ENCODE peak calls at places on chromosome 12, in five cellular contexts. One of them, this sample, is unnamed.

GRCh38 chr12:48000878-48001321 is 3.4 kb downstream of the COL2A1 start:
- DNase-seq in IMR-90: peak
- DNase-seq in GM12878: no peak
- DNase-seq in HepG2: no peak
- DNase-seq in K562: no peak
- DNase-seq in this sample: peak

GRCh38 chr12:110555509-110556406 is 27.4 kb downstream of the PPTC7 start:
- DNase-seq in IMR-90: peak
- DNase-seq in GM12878: no peak
- DNase-seq in HepG2: no peak
- DNase-seq in K562: no peak
- DNase-seq in this sample: no peak

GRCh38 chr12:7068240-7068993 is 7.9 kb downstream of the C1S start:
- DNase-seq in IMR-90: peak
- DNase-seq in GM12878: no peak
- DNase-seq in HepG2: no peak
- DNase-seq in K562: no peak
- DNase-seq in this sample: no peak

GRCh38 chr12:65649126-65649525 is 175.2 kb upstream of the HMGA2 start:
- DNase-seq in IMR-90: peak
- DNase-seq in GM12878: no peak
- DNase-seq in HepG2: no peak
- DNase-seq in K562: no peak
- DNase-seq in this sample: no peak

GRCh38 chr12:26471560-26471959 is 276.2 kb downstream of the SSPN start:
- DNase-seq in IMR-90: peak
- DNase-seq in GM12878: peak
- DNase-seq in HepG2: no peak
- DNase-seq in K562: no peak
- DNase-seq in this sample: no peak

GRCh38 chr12:1398673-1399072 is 195.7 kb downstream of the FBXL14 start:
- DNase-seq in IMR-90: peak
- DNase-seq in GM12878: no peak
- DNase-seq in HepG2: no peak
- DNase-seq in K562: no peak
- DNase-seq in this sample: no peak

GRCh38 chr12:76398106-76398505 is 49.9 kb upstream of the BBS10 start:
- DNase-seq in IMR-90: no peak
- DNase-seq in GM12878: no peak
- DNase-seq in HepG2: no peak
- DNase-seq in K562: no peak
- DNase-seq in this sample: no peak

GRCh38 chr12:70849265-70849960 is 71.1 kb downstream of the PTPRR start:
- DNase-seq in IMR-90: peak
- DNase-seq in GM12878: no peak
- DNase-seq in HepG2: peak
- DNase-seq in K562: no peak
- DNase-seq in this sample: peak

GRCh38 chr12:82124711-82125110 is 233.5 kb downstream of the CCDC59 start:
- DNase-seq in IMR-90: no peak
- DNase-seq in GM12878: no peak
- DNase-seq in HepG2: no peak
- DNase-seq in K562: no peak
- DNase-seq in this sample: no peak

GRCh38 chr12:89069431-89069830 is 282.9 kb downstream of the DUSP6 start:
- DNase-seq in IMR-90: peak
- DNase-seq in GM12878: no peak
- DNase-seq in HepG2: no peak
- DNase-seq in K562: no peak
- DNase-seq in this sample: no peak

GRCh38 chr12:30926243-30927209 is at the start of gene TSPAN11:
- DNase-seq in IMR-90: peak
- DNase-seq in GM12878: no peak
- DNase-seq in HepG2: no peak
- DNase-seq in K562: no peak
- DNase-seq in this sample: peak

GRCh38 chr12:56230449-56231183 is 765 bp downstream of the SLC39A5 start:
- DNase-seq in IMR-90: no peak
- DNase-seq in GM12878: no peak
- DNase-seq in HepG2: peak
- DNase-seq in K562: no peak
- DNase-seq in this sample: no peak

GRCh38 chr12:132029503-132030300 is 80.0 kb downstream of the EP400 start:
- DNase-seq in IMR-90: no peak
- DNase-seq in GM12878: no peak
- DNase-seq in HepG2: no peak
- DNase-seq in K562: no peak
- DNase-seq in this sample: no peak

GRCh38 chr12:92736605-92737004 is 33.8 kb downstream of the PLEKHG7 start:
- DNase-seq in IMR-90: no peak
- DNase-seq in GM12878: no peak
- DNase-seq in HepG2: no peak
- DNase-seq in K562: no peak
- DNase-seq in this sample: no peak

GRCh38 chr12:51788876-51789275 is 59.6 kb downstream of the FIGNL2 start:
- DNase-seq in IMR-90: peak
- DNase-seq in GM12878: no peak
- DNase-seq in HepG2: no peak
- DNase-seq in K562: no peak
- DNase-seq in this sample: no peak

GRCh38 chr12:52332381-52332780 is 11.2 kb upstream of the KRT83 start:
- DNase-seq in IMR-90: no peak
- DNase-seq in GM12878: no peak
- DNase-seq in HepG2: no peak
- DNase-seq in K562: no peak
- DNase-seq in this sample: no peak

GRCh38 chr12:70402597-70402996 is 36.5 kb downstream of the KCNMB4 start:
- DNase-seq in IMR-90: no peak
- DNase-seq in GM12878: no peak
- DNase-seq in HepG2: no peak
- DNase-seq in K562: no peak
- DNase-seq in this sample: no peak

GRCh38 chr12:6688543-6688999 is 604 bp downstream of the ZNF384 start:
- DNase-seq in IMR-90: peak
- DNase-seq in GM12878: peak
- DNase-seq in HepG2: no peak
- DNase-seq in K562: no peak
- DNase-seq in this sample: peak

GRCh38 chr12:113497709-113498108 is 26.0 kb upstream of the LHX5 start:
- DNase-seq in IMR-90: no peak
- DNase-seq in GM12878: no peak
- DNase-seq in HepG2: no peak
- DNase-seq in K562: no peak
- DNase-seq in this sample: no peak

GRCh38 chr12:26987634-26988424 is 26.4 kb downstream of the TM7SF3 start:
- DNase-seq in IMR-90: peak
- DNase-seq in GM12878: no peak
- DNase-seq in HepG2: no peak
- DNase-seq in K562: no peak
- DNase-seq in this sample: no peak

GRCh38 chr12:119683413-119683812 is 15.5 kb downstream of the PRKAB1 start:
- DNase-seq in IMR-90: peak
- DNase-seq in GM12878: no peak
- DNase-seq in HepG2: no peak
- DNase-seq in K562: no peak
- DNase-seq in this sample: no peak

GRCh38 chr12:108832730-108833354 is 24.5 kb downstream of the SSH1 start:
- DNase-seq in IMR-90: peak
- DNase-seq in GM12878: no peak
- DNase-seq in HepG2: no peak
- DNase-seq in K562: no peak
- DNase-seq in this sample: no peak
- TF ChIP-seq MXI1 in IMR-90: no peak
- TF ChIP-seq MXI1 in GM12878: no peak
- TF ChIP-seq MXI1 in HepG2: no peak
- TF ChIP-seq MXI1 in K562: no peak
- TF ChIP-seq MXI1 in this sample: no peak

GRCh38 chr12:58532855-58533608 is 387.3 kb downstream of the LRIG3 start:
- DNase-seq in IMR-90: no peak
- DNase-seq in GM12878: no peak
- DNase-seq in HepG2: no peak
- DNase-seq in K562: no peak
- DNase-seq in this sample: no peak
- H3K4me2 ChIP-seq in IMR-90: no peak
- H3K4me2 ChIP-seq in GM12878: no peak
- H3K4me2 ChIP-seq in HepG2: no peak
- H3K4me2 ChIP-seq in K562: no peak
- H3K4me2 ChIP-seq in this sample: no peak

GRCh38 chr12:95858451-95859343 is at the start of gene SNRPF:
- DNase-seq in IMR-90: peak
- DNase-seq in GM12878: peak
- DNase-seq in HepG2: peak
- DNase-seq in K562: peak
- DNase-seq in this sample: peak

GRCh38 chr12:95859344-95859816 is 628 bp downstream of the SNRPF start:
- DNase-seq in IMR-90: peak
- DNase-seq in GM12878: no peak
- DNase-seq in HepG2: peak
- DNase-seq in K562: peak
- DNase-seq in this sample: peak

GRCh38 chr12:95859947-95860850 is 1.4 kb downstream of the SNRPF start:
- DNase-seq in IMR-90: no peak
- DNase-seq in GM12878: no peak
- DNase-seq in HepG2: no peak
- DNase-seq in K562: no peak
- DNase-seq in this sample: no peak

GRCh38 chr12:95857151-95857550 is 1.6 kb upstream of the SNRPF start:
- DNase-seq in IMR-90: no peak
- DNase-seq in GM12878: no peak
- DNase-seq in HepG2: peak
- DNase-seq in K562: no peak
- DNase-seq in this sample: no peak

DNA sequence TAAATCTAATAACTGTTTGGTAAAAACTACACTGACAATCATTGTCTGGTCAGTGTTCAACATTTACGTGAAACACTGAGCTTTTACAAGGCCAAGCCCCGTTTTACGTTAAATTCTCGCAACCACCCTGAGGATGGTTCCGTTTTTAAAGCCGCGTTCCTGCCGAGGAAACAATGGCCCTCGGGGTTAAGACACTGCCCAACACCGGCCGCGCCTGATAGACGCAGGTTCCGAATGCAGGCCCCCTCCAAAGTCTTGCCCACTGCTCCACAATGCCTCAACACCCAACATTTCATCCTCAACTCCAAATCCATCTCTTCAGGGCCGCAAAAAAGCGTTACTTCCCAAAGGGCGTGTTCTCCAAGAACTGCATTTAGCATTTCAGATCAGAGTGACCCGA is 953 bp upstream of the SNRPF start:
- DNase-seq in IMR-90: no peak
- DNase-seq in GM12878: no peak
- DNase-seq in HepG2: no peak
- DNase-seq in K562: no peak
- DNase-seq in this sample: no peak
- TF ChIP-seq MXI1 in IMR-90: no peak
- TF ChIP-seq MXI1 in GM12878: no peak
- TF ChIP-seq MXI1 in HepG2: no peak
- TF ChIP-seq MXI1 in K562: no peak
- TF ChIP-seq MXI1 in this sample: no peak

DNA sequence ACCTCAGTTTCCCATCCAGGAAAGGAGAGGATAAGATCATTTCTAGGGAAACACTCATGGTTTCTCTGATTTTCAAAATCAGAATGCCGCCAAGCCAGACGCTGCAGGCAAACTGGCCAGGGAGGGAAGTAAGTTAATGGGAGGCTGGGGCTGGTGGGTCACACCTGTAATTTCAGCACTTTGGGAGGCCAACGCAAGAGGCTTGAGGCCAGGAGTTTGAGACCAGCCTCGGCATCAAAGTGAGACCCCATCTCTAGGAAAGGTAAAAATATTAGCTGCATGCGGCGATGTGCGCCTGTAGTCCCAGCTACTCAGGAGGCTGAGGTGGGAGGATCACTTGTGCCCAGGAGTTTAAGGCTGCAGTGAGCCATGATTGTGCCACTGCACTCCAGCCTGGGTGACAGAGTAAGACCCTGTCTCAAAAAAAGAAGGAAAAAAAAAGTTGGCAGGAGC is 587 bp downstream of the SELPLG start:
- DNase-seq in IMR-90: no peak
- DNase-seq in GM12878: no peak
- DNase-seq in HepG2: no peak
- DNase-seq in K562: no peak
- DNase-seq in this sample: no peak
- H3K4me2 ChIP-seq in IMR-90: no peak
- H3K4me2 ChIP-seq in GM12878: peak
- H3K4me2 ChIP-seq in HepG2: no peak
- H3K4me2 ChIP-seq in K562: peak
- H3K4me2 ChIP-seq in this sample: no peak

GRCh38 chr12:103469716-103470115 is 26.1 kb downstream of the C12orf42 start:
- DNase-seq in IMR-90: no peak
- DNase-seq in GM12878: no peak
- DNase-seq in HepG2: no peak
- DNase-seq in K562: no peak
- DNase-seq in this sample: no peak
- TF ChIP-seq MXI1 in IMR-90: no peak
- TF ChIP-seq MXI1 in GM12878: no peak
- TF ChIP-seq MXI1 in HepG2: no peak
- TF ChIP-seq MXI1 in K562: no peak
- TF ChIP-seq MXI1 in this sample: no peak

GRCh38 chr12:99695050-99695449 is 47.5 kb downstream of the GARIN6 start:
- DNase-seq in IMR-90: no peak
- DNase-seq in GM12878: no peak
- DNase-seq in HepG2: no peak
- DNase-seq in K562: no peak
- DNase-seq in this sample: no peak
- H3K4me2 ChIP-seq in IMR-90: no peak
- H3K4me2 ChIP-seq in GM12878: no peak
- H3K4me2 ChIP-seq in HepG2: no peak
- H3K4me2 ChIP-seq in K562: no peak
- H3K4me2 ChIP-seq in this sample: no peak

This sample was measured in SK-N-SH.